ENCODE peak calls at places on chromosomes 2 and 18, in eight cellular contexts. U, N, G, Q, A, Z, M and K are unnamed samples.

GRCh38 chr18:10351221-10351795 is 103.1 kb upstream of the APCDD1 start:
- DNase-seq in M (no peak), N (no peak), Z (no peak), A (no peak), G (peak; percentile 47), U (no peak), Q (no peak), K (no peak)

GRCh38 chr2:121532347-121532766 is 1.7 kb downstream of the RNU4ATAC start:
- DNase-seq in Z (no peak), M (no peak), G (peak; percentile 89), A (no peak), U (no peak), N (no peak), Q (no peak), K (peak; percentile 11)

GRCh38 chr2:99725810-99726209 is 236.0 kb upstream of the REV1 start:
- DNase-seq in A (no peak), M (no peak), N (no peak), G (peak; percentile 28), U (no peak), Z (no peak), Q (no peak), K (no peak)

GRCh38 chr18:63140997-63141776 is 178.4 kb downstream of the BCL2 start:
- DNase-seq in A (no peak), M (no peak), N (no peak), Z (no peak), Q (no peak), U (no peak), G (no peak), K (no peak)

GRCh38 chr2:146604521-146604920 is 1240.3 kb upstream of the ACVR2A start:
- DNase-seq in A (no peak), Z (no peak), M (no peak), G (no peak), N (no peak), U (no peak), Q (no peak), K (no peak)

GRCh38 chr18:66511810-66512209 is 92.1 kb downstream of the CDH19 start:
- DNase-seq in Q (no peak), Z (no peak), G (no peak), N (no peak), M (no peak), U (no peak), A (no peak), K (no peak)

GRCh38 chr2:143936758-143937562 is 583.0 kb downstream of the ZEB2 start:
- DNase-seq in A (no peak), Z (peak; percentile 59), U (no peak), G (peak; percentile 31), M (no peak), N (no peak), Q (peak; percentile 61), K (peak; percentile 41)

GRCh38 chr18:36672437-36673344 is 156.1 kb downstream of the TPGS2 start:
- DNase-seq in U (no peak), Z (no peak), A (peak; percentile 31), Q (no peak), N (no peak), G (peak; percentile 67), M (peak; percentile 28), K (no peak)

GRCh38 chr2:157837851-157838441 is 38.2 kb downstream of the ACVR1 start:
- DNase-seq in U (no peak), Q (peak; percentile 72), N (no peak), A (no peak), Z (no peak), M (peak; percentile 14), G (peak; percentile 67), K (peak; percentile 53)

GRCh38 chr2:157839822-157840221 is 36.3 kb downstream of the ACVR1 start:
- DNase-seq in G (no peak), U (no peak), N (no peak), Z (no peak), M (no peak), A (no peak), Q (no peak), K (no peak)

GRCh38 chr2:157840568-157841156 is 35.5 kb downstream of the ACVR1 start:
- DNase-seq in N (no peak), M (no peak), U (no peak), Q (no peak), A (peak; percentile 68), G (peak; percentile 39), Z (no peak), K (peak; percentile 73)

GRCh38 chr2:157839162-157839801 is 36.8 kb downstream of the ACVR1 start:
- DNase-seq in N (no peak), U (no peak), M (no peak), Q (no peak), A (no peak), G (peak; percentile 71), Z (peak; percentile 68), K (no peak)

DNA sequence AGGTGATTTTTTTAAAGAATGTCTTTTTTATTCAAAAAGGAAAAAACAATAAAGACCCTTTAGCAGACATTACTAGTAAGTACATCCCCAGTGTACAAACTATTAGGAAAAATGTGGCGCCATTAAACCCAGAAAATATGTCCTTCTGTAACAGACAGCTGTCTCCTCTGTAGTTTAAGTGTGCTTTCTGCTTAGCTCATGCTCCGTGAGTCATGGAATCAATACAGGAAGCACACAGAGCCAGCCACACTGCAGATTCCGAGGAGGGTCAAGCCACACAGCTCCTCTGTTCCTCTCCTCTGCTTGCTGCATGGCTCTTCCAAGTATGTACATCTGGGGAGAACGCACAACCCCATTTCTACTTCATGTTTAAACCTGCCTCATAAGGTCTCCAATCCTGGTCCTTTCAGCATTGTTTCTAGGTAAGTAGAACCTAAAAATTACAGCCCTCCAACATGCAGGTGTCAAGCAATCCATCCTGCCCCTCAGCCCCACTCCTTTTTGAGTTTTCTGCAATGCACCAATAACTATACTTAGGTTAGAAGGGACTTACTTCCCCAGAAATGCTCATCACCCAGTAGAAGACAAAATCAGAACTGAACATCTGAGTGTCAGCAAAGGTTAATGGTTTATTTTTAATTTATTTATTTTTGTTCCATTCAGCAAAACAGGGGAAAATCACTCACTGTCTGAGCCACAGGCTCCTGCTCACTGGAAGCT is 37.5 kb downstream of the ACVR1 start:
- DNase-seq in Q (no peak), Z (no peak), U (peak; percentile 38), A (peak; percentile 65), M (peak; percentile 44), N (peak; percentile 68), G (peak; percentile 90), K (peak; percentile 69)
- H3K4me3 ChIP-seq in Q (peak overlapping the region; percentile 39), Z (peak overlapping the region; percentile 38), U (no peak overlapping the region), A (peak overlapping the region; percentile 37), M (peak overlapping the region; percentile 14), N (peak overlapping the region; percentile 24), G (no peak overlapping the region), K (no peak overlapping the region)

DNA sequence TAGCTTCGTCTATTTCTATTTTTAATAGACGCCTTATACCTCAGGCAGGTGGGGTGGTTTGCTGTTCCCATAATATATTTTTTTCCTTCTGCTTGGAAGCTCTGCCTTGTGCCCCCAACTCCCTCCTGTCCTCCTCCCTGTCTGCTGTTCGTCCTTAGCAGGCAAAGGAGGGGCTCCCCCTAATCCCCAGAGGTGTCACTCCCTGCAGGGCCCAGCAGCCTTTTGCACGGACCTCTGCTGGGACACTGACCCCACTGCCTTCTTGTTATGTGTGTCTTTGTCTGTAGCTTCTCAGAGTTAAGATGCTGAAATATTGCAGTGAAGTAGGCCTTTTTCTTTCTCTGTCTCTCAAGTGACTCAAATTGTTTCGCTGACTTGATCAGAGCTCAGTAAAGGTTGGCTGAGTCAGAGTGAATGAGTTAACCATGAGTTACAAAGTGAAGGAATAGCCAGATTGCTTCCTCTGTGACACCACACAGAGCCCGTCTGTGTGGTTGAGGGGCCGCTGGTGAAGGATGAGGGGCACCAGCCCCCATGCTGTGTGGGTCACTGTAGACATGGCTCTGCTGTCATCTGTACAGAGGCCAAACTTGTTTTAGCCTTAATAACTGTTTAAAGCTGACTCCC is 47.7 kb downstream of the PRKCE start:
- DNase-seq in Q (no peak), N (no peak), G (peak; percentile 88), Z (no peak), A (no peak), M (no peak), U (no peak), K (no peak)
- TF ChIP-seq POLR2A in Q (no peak), N (no peak), G (no peak), Z (no peak), A (no peak), M (no peak), U (no peak), K (no peak)

GRCh38 chr2:61436092-61436491 is 34.8 kb downstream of the USP34 start:
- DNase-seq in Q (no peak), M (no peak), U (no peak), Z (no peak), N (no peak), G (no peak), A (no peak), K (no peak)

GRCh38 chr2:61435291-61435690 is 35.6 kb downstream of the USP34 start:
- DNase-seq in N (no peak), M (no peak), Z (no peak), Q (no peak), U (no peak), A (no peak), G (no peak), K (no peak)

GRCh38 chr2:61437170-61437569 is 33.7 kb downstream of the USP34 start:
- DNase-seq in Z (no peak), M (no peak), Q (no peak), N (no peak), U (no peak), G (no peak), A (no peak), K (no peak)

GRCh38 chr2:61439241-61440002 is 31.5 kb downstream of the USP34 start:
- DNase-seq in Q (no peak), A (peak; percentile 92), M (no peak), U (no peak), G (no peak), N (no peak), Z (no peak), K (peak; percentile 24)

DNA sequence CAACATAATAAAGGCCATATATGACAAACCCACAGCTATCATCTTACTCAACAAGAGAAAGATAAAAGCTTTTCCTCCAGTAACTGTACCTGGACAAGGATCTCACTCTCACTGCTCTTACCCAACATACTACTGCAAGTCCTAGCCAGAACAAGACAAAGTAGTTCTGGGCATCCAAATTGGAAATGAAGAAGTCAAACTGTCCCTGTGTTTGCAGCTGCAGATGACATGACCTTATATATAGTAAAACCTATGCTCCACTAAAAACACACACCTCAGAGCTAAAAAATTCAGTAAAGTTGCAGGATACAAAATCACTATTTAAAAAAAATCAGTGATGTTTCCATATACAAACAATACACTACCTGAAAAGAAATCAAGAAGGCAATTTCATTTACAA is 32.2 kb downstream of the USP34 start:
- DNase-seq in N (no peak), G (no peak), Q (no peak), Z (no peak), M (no peak), U (no peak), A (no peak), K (no peak)
- H3K4me1 ChIP-seq in N (peaks cover 17% of the 10 kb centered on the region), G (peaks cover 7% of the 10 kb centered on the region), Q (peaks cover 17% of the 10 kb centered on the region), Z (peaks cover 24% of the 10 kb centered on the region), M (no peaks in the 10 kb centered on the region), U (no peaks in the 10 kb centered on the region), A (peaks cover 54% of the 10 kb centered on the region), K (peaks cover 44% of the 10 kb centered on the region)

GRCh38 chr2:240557101-240557751 is 562 bp downstream of the ANKMY1 start:
- DNase-seq in Z (peak; percentile 68), G (no peak), A (no peak), N (no peak), M (peak; percentile 15), U (no peak), Q (no peak), K (no peak)

GRCh38 chr2:240555541-240556250 is 2.1 kb downstream of the ANKMY1 start:
- DNase-seq in Z (no peak), G (no peak), A (no peak), Q (no peak), N (no peak), M (no peak), U (no peak), K (no peak)

GRCh38 chr2:240556553-240557100 is 1.2 kb downstream of the ANKMY1 start:
- DNase-seq in M (peak; percentile 37), G (peak; percentile 37), U (no peak), A (peak; percentile 36), Z (peak; percentile 62), N (no peak), Q (no peak), K (no peak)

GRCh38 chr2:240553956-240554480 is 3.8 kb downstream of the ANKMY1 start:
- DNase-seq in N (no peak), M (no peak), U (no peak), G (no peak), Z (no peak), A (no peak), Q (no peak), K (no peak)

DNA sequence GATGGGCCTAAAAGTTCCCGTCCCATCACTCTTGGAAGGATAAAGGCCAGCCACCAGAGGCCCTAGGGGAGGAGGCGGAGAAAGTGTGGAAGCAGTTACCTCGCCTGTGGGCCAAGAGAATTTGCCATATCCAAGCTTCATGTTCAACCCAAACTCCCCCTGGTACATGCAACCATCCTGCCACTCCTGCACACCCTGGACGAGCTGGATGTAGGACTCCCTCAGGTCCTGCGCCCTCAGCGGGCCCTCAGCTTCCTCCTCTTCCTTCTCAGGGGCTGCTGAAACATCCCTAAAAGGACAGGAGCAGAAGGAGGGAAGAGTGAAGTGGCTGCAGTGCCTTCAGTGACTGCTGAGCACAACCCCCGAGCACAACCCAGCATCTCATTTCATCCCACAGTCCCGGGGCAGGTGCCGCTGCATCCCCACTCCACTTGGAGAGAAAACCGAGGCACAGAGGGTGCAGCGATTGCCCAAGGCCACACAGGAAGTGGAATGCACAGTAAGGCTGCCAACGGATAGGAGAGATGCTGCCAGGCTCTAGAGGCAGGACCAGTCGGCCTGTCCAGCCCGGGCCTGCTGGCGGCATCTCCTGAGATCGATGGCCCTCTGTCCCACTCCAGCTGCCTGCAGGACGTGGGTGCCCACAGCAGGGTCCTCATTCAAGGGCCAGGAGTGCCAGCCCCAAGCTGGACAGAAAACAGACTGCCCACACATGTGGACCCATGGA is 2.9 kb downstream of the ANKMY1 start:
- DNase-seq in N (no peak), A (no peak), Q (no peak), U (no peak), Z (no peak), G (no peak), M (no peak), K (no peak)
- H3K4me3 ChIP-seq in N (no peak overlapping the region), A (no peak overlapping the region), Q (no peak overlapping the region), U (no peak overlapping the region), Z (no peak overlapping the region), G (no peak overlapping the region), M (no peak overlapping the region), K (no peak overlapping the region)